ENCODE peak calls at places on chromosomes 7 and 10, in nine cellular contexts. One of them, this sample, is unnamed.

GRCh38 chr10:35569111-35569707 is 35.9 kb upstream of the GJD4 start:
- DNase-seq in astrocyte of the spinal cord: no peak
- DNase-seq in GM20000: no peak
- DNase-seq in SJSA1: no peak
- DNase-seq in stimulated activated naive B cell treated with anti-CD40 and anti-IgM and Interleukin-4, amounts not matched to agents 10 μg/mL and 1 μg/mL and 100 μg/mL, for 72 hours: no peak
- DNase-seq in cardiac fibroblast: no peak
- DNase-seq in AG04450: no peak
- DNase-seq in stimulated activated CD4-positive, alpha-beta T cell treated with anti-CD3 and anti-CD28 coated beads, Interleukin-2, amount 100 ng/mL, for 48 hours: no peak
- DNase-seq in adipocyte: no peak
- DNase-seq in this sample: no peak

GRCh38 chr10:30364391-30365268 is 15.6 kb upstream of the MTPAP start:
- DNase-seq in astrocyte of the spinal cord: no peak
- DNase-seq in GM20000: no peak
- DNase-seq in SJSA1: no peak
- DNase-seq in cardiac fibroblast: no peak
- DNase-seq in AG04450: no peak
- DNase-seq in stimulated activated naive B cell treated with anti-CD40 and anti-IgM and Interleukin-4, amounts not matched to agents 10 μg/mL and 1 μg/mL and 100 μg/mL, for 72 hours: no peak
- DNase-seq in stimulated activated CD4-positive, alpha-beta T cell treated with anti-CD3 and anti-CD28 coated beads, Interleukin-2, amount 100 ng/mL, for 48 hours: no peak
- DNase-seq in adipocyte: no peak
- DNase-seq in this sample: peak

GRCh38 chr7:3042861-3043489 is 692 bp downstream of the CARD11 start:
- DNase-seq in stimulated activated naive B cell treated with anti-CD40 and anti-IgM and Interleukin-4, amounts not matched to agents 10 μg/mL and 1 μg/mL and 100 μg/mL, for 72 hours: peak
- DNase-seq in SJSA1: no peak
- DNase-seq in stimulated activated CD4-positive, alpha-beta T cell treated with anti-CD3 and anti-CD28 coated beads, Interleukin-2, amount 100 ng/mL, for 48 hours: peak
- DNase-seq in AG04450: no peak
- DNase-seq in astrocyte of the spinal cord: no peak
- DNase-seq in GM20000: peak
- DNase-seq in adipocyte: no peak
- DNase-seq in cardiac fibroblast: no peak
- DNase-seq in this sample: no peak

GRCh38 chr7:94403546-94403945 is 8.9 kb downstream of the COL1A2 start:
- DNase-seq in stimulated activated CD4-positive, alpha-beta T cell treated with anti-CD3 and anti-CD28 coated beads, Interleukin-2, amount 100 ng/mL, for 48 hours: no peak
- DNase-seq in adipocyte: no peak
- DNase-seq in GM20000: no peak
- DNase-seq in astrocyte of the spinal cord: peak
- DNase-seq in AG04450: no peak
- DNase-seq in stimulated activated naive B cell treated with anti-CD40 and anti-IgM and Interleukin-4, amounts not matched to agents 10 μg/mL and 1 μg/mL and 100 μg/mL, for 72 hours: no peak
- DNase-seq in SJSA1: peak
- DNase-seq in cardiac fibroblast: peak
- DNase-seq in this sample: no peak

GRCh38 chr7:4722960-4723359 is 40.9 kb downstream of the FOXK1 start:
- DNase-seq in adipocyte: no peak
- DNase-seq in GM20000: no peak
- DNase-seq in cardiac fibroblast: no peak
- DNase-seq in SJSA1: no peak
- DNase-seq in stimulated activated CD4-positive, alpha-beta T cell treated with anti-CD3 and anti-CD28 coated beads, Interleukin-2, amount 100 ng/mL, for 48 hours: no peak
- DNase-seq in stimulated activated naive B cell treated with anti-CD40 and anti-IgM and Interleukin-4, amounts not matched to agents 10 μg/mL and 1 μg/mL and 100 μg/mL, for 72 hours: no peak
- DNase-seq in AG04450: no peak
- DNase-seq in astrocyte of the spinal cord: no peak
- DNase-seq in this sample: no peak

GRCh38 chr10:35217458-35217857 is 90.8 kb downstream of the CREM start:
- DNase-seq in SJSA1: no peak
- DNase-seq in astrocyte of the spinal cord: no peak
- DNase-seq in GM20000: no peak
- DNase-seq in AG04450: no peak
- DNase-seq in adipocyte: no peak
- DNase-seq in stimulated activated naive B cell treated with anti-CD40 and anti-IgM and Interleukin-4, amounts not matched to agents 10 μg/mL and 1 μg/mL and 100 μg/mL, for 72 hours: no peak
- DNase-seq in cardiac fibroblast: peak
- DNase-seq in stimulated activated CD4-positive, alpha-beta T cell treated with anti-CD3 and anti-CD28 coated beads, Interleukin-2, amount 100 ng/mL, for 48 hours: no peak
- DNase-seq in this sample: no peak

GRCh38 chr10:94205370-94205930 is 157.3 kb downstream of the NOC3L start:
- DNase-seq in AG04450: no peak
- DNase-seq in stimulated activated CD4-positive, alpha-beta T cell treated with anti-CD3 and anti-CD28 coated beads, Interleukin-2, amount 100 ng/mL, for 48 hours: no peak
- DNase-seq in cardiac fibroblast: peak
- DNase-seq in SJSA1: no peak
- DNase-seq in stimulated activated naive B cell treated with anti-CD40 and anti-IgM and Interleukin-4, amounts not matched to agents 10 μg/mL and 1 μg/mL and 100 μg/mL, for 72 hours: no peak
- DNase-seq in adipocyte: no peak
- DNase-seq in GM20000: no peak
- DNase-seq in astrocyte of the spinal cord: peak
- DNase-seq in this sample: no peak

GRCh38 chr10:50937230-50937907 is 51.9 kb upstream of the A1CF start:
- DNase-seq in adipocyte: peak
- DNase-seq in astrocyte of the spinal cord: peak
- DNase-seq in stimulated activated CD4-positive, alpha-beta T cell treated with anti-CD3 and anti-CD28 coated beads, Interleukin-2, amount 100 ng/mL, for 48 hours: no peak
- DNase-seq in stimulated activated naive B cell treated with anti-CD40 and anti-IgM and Interleukin-4, amounts not matched to agents 10 μg/mL and 1 μg/mL and 100 μg/mL, for 72 hours: no peak
- DNase-seq in AG04450: peak
- DNase-seq in SJSA1: no peak
- DNase-seq in GM20000: no peak
- DNase-seq in cardiac fibroblast: peak
- DNase-seq in this sample: peak

GRCh38 chr7:79453558-79454324 is at the start of gene MAGI2:
- DNase-seq in cardiac fibroblast: peak
- DNase-seq in stimulated activated CD4-positive, alpha-beta T cell treated with anti-CD3 and anti-CD28 coated beads, Interleukin-2, amount 100 ng/mL, for 48 hours: no peak
- DNase-seq in SJSA1: peak
- DNase-seq in adipocyte: peak
- DNase-seq in AG04450: peak
- DNase-seq in astrocyte of the spinal cord: peak
- DNase-seq in stimulated activated naive B cell treated with anti-CD40 and anti-IgM and Interleukin-4, amounts not matched to agents 10 μg/mL and 1 μg/mL and 100 μg/mL, for 72 hours: no peak
- DNase-seq in GM20000: no peak
- DNase-seq in this sample: peak

GRCh38 chr10:118036281-118036875 is 10.4 kb downstream of the RAB11FIP2 start:
- DNase-seq in AG04450: no peak
- DNase-seq in astrocyte of the spinal cord: peak
- DNase-seq in SJSA1: no peak
- DNase-seq in cardiac fibroblast: peak
- DNase-seq in stimulated activated naive B cell treated with anti-CD40 and anti-IgM and Interleukin-4, amounts not matched to agents 10 μg/mL and 1 μg/mL and 100 μg/mL, for 72 hours: no peak
- DNase-seq in stimulated activated CD4-positive, alpha-beta T cell treated with anti-CD3 and anti-CD28 coated beads, Interleukin-2, amount 100 ng/mL, for 48 hours: no peak
- DNase-seq in adipocyte: peak
- DNase-seq in GM20000: no peak
- DNase-seq in this sample: peak

GRCh38 chr10:91944880-91945630 is 21.5 kb downstream of the BTAF1 start:
- DNase-seq in astrocyte of the spinal cord: peak
- DNase-seq in AG04450: no peak
- DNase-seq in adipocyte: peak
- DNase-seq in stimulated activated CD4-positive, alpha-beta T cell treated with anti-CD3 and anti-CD28 coated beads, Interleukin-2, amount 100 ng/mL, for 48 hours: no peak
- DNase-seq in GM20000: no peak
- DNase-seq in SJSA1: peak
- DNase-seq in stimulated activated naive B cell treated with anti-CD40 and anti-IgM and Interleukin-4, amounts not matched to agents 10 μg/mL and 1 μg/mL and 100 μg/mL, for 72 hours: no peak
- DNase-seq in cardiac fibroblast: no peak
- DNase-seq in this sample: peak

GRCh38 chr7:132464740-132465139 is 111.5 kb downstream of the PLXNA4 start:
- DNase-seq in stimulated activated naive B cell treated with anti-CD40 and anti-IgM and Interleukin-4, amounts not matched to agents 10 μg/mL and 1 μg/mL and 100 μg/mL, for 72 hours: no peak
- DNase-seq in astrocyte of the spinal cord: peak
- DNase-seq in stimulated activated CD4-positive, alpha-beta T cell treated with anti-CD3 and anti-CD28 coated beads, Interleukin-2, amount 100 ng/mL, for 48 hours: no peak
- DNase-seq in SJSA1: no peak
- DNase-seq in cardiac fibroblast: peak
- DNase-seq in AG04450: no peak
- DNase-seq in adipocyte: no peak
- DNase-seq in GM20000: no peak
- DNase-seq in this sample: peak

This sample was measured in astrocyte of the hippocampus.